ENCODE peak calls at places on chromosomes 13 and 19, in four cellular contexts. T is iris pigment epithelial cell; U is activated CD4-positive, alpha-beta T cell treated with anti-CD3 and anti-CD28 coated beads for 36 hours; Z is stimulated activated CD4-positive, alpha-beta T cell treated with anti-CD3 and anti-CD28 coated beads, Interleukin-15, amount 100 ng/mL, for 24 hours. W is an unnamed sample.
A peak's percentile ranks its signal among the peaks of the same experiment; 100 is the strongest.

GRCh38 chr19:1610579-1610978 is 5.3 kb upstream of the UQCR11 start:
- DNase-seq in T (no peak), U (no peak), Z (no peak), W (no peak)

GRCh38 chr19:56596676-56597075 is 1.6 kb downstream of the ZNF71 start:
- DNase-seq in T (no peak), U (no peak), Z (no peak), W (no peak)

GRCh38 chr19:30224689-30225606 is 147.2 kb upstream of the ZNF536 start:
- DNase-seq in T (peak; percentile 16), U (peak; percentile 34), Z (peak; percentile 23), W (no peak)

GRCh38 chr13:108734676-108735075 is 105.3 kb downstream of the MYO16 start:
- DNase-seq in T (no peak), U (no peak), Z (no peak), W (no peak)

GRCh38 chr13:66347718-66348117 is 882.4 kb downstream of the PCDH9 start:
- DNase-seq in T (peak; percentile 47), U (no peak), Z (no peak), W (no peak)

GRCh38 chr19:991174-991931 is 7.2 kb downstream of the WDR18 start:
- DNase-seq in T (peak; percentile 67), U (peak; percentile 91), Z (peak; percentile 73), W (no peak)

GRCh38 chr19:42512130-42512636 is 16.1 kb downstream of the CEACAM1 start:
- DNase-seq in T (no peak), U (peak; percentile 17), Z (no peak), W (no peak)

GRCh38 chr13:110312669-110313031 is 5.6 kb downstream of the COL4A2 start:
- DNase-seq in T (peak; percentile 97), U (no peak), Z (no peak), W (no peak)

GRCh38 chr13:100648354-100648753 is 26.2 kb downstream of the TMTC4 start:
- DNase-seq in T (peak; percentile 33), U (no peak), Z (no peak), W (no peak)

GRCh38 chr13:21034602-21035190 is 26.7 kb downstream of the LATS2 start:
- DNase-seq in T (peak; percentile 36), U (no peak), Z (no peak), W (no peak)

GRCh38 chr19:14114854-14115253 is 2.7 kb downstream of the PRKACA start:
- DNase-seq in T (no peak), U (peak; percentile 78), Z (peak; percentile 66), W (no peak)

GRCh38 chr19:47112166-47112663 is 1.4 kb downstream of the ZC3H4 start:
- DNase-seq in T (peak; percentile 89), U (peak; percentile 92), Z (peak; percentile 91), W (no peak)

GRCh38 chr13:114042066-114042815 is 68.4 kb upstream of the C13orf46 start:
- DNase-seq in T (no peak), U (no peak), Z (no peak), W (no peak)

GRCh38 chr19:3976495-3977241 is 5.8 kb upstream of the DAPK3 start:
- DNase-seq in T (no peak), U (no peak), Z (peak; percentile 56), W (no peak)

GRCh38 chr13:52452470-52452869 is 2.0 kb upstream of the VPS36 start:
- DNase-seq in T (no peak), U (no peak), Z (no peak), W (no peak)